ENCODE peak calls at places on chromosome 1, in five cellular contexts. One of them, this sample, is unnamed. For H3K9me3, the result is how much of the 10 kb centered on the place peaks cover.

GRCh38 chr1:94061513-94062443 is 59.2 kb downstream of the ABCA4 start:
- DNase-seq in astrocyte: peak
- DNase-seq in upper lobe of right lung: peak
- DNase-seq in pancreas: no peak
- DNase-seq in heart left ventricle: peak
- DNase-seq in this sample: peak

GRCh38 chr1:194184402-194184801 is 998.0 kb upstream of the B3GALT2 start:
- DNase-seq in astrocyte: no peak
- DNase-seq in upper lobe of right lung: no peak
- DNase-seq in pancreas: no peak
- DNase-seq in heart left ventricle: no peak
- DNase-seq in this sample: no peak

GRCh38 chr1:216830836-216831235 is 107.6 kb upstream of the ESRRG start:
- DNase-seq in astrocyte: no peak
- DNase-seq in upper lobe of right lung: no peak
- DNase-seq in pancreas: no peak
- DNase-seq in heart left ventricle: no peak
- DNase-seq in this sample: no peak

GRCh38 chr1:7703321-7704213 is 67.5 kb upstream of the VAMP3 start:
- DNase-seq in astrocyte: no peak
- DNase-seq in upper lobe of right lung: peak
- DNase-seq in pancreas: no peak
- DNase-seq in heart left ventricle: no peak
- DNase-seq in this sample: no peak

GRCh38 chr1:12174789-12175455 is 8.1 kb downstream of the TNFRSF1B start:
- DNase-seq in astrocyte: no peak
- DNase-seq in upper lobe of right lung: no peak
- DNase-seq in pancreas: no peak
- DNase-seq in heart left ventricle: peak
- DNase-seq in this sample: peak

GRCh38 chr1:235423214-235423652 is 56.0 kb downstream of the TBCE start:
- DNase-seq in astrocyte: no peak
- DNase-seq in upper lobe of right lung: no peak
- DNase-seq in pancreas: no peak
- DNase-seq in heart left ventricle: no peak
- DNase-seq in this sample: peak

GRCh38 chr1:167251482-167251881 is 30.8 kb downstream of the POU2F1 start:
- DNase-seq in astrocyte: no peak
- DNase-seq in upper lobe of right lung: no peak
- DNase-seq in pancreas: no peak
- DNase-seq in heart left ventricle: no peak
- DNase-seq in this sample: no peak

GRCh38 chr1:156709743-156710489 is 4.5 kb upstream of the CRABP2 start:
- DNase-seq in astrocyte: peak
- DNase-seq in upper lobe of right lung: no peak
- DNase-seq in pancreas: peak
- DNase-seq in heart left ventricle: peak
- DNase-seq in this sample: peak

GRCh38 chr1:29129916-29130315 is 6.2 kb upstream of the TMEM200B start:
- DNase-seq in astrocyte: no peak
- DNase-seq in upper lobe of right lung: no peak
- DNase-seq in pancreas: no peak
- DNase-seq in heart left ventricle: no peak
- DNase-seq in this sample: no peak

GRCh38 chr1:112337028-112337531 is 58.9 kb upstream of the CTTNBP2NL start:
- DNase-seq in astrocyte: no peak
- DNase-seq in upper lobe of right lung: no peak
- DNase-seq in pancreas: peak
- DNase-seq in heart left ventricle: peak
- DNase-seq in this sample: peak

GRCh38 chr1:26145041-26145959 is 13.6 kb upstream of the FAM110D start:
- DNase-seq in astrocyte: peak
- DNase-seq in upper lobe of right lung: peak
- DNase-seq in pancreas: no peak
- DNase-seq in heart left ventricle: peak
- DNase-seq in this sample: peak

GRCh38 chr1:50332941-50333594 is 90.2 kb downstream of the DMRTA2 start:
- DNase-seq in astrocyte: no peak
- DNase-seq in upper lobe of right lung: peak
- DNase-seq in pancreas: peak
- DNase-seq in heart left ventricle: peak
- DNase-seq in this sample: no peak

GRCh38 chr1:71589005-71589404 is 508.2 kb upstream of the ZRANB2 start:
- DNase-seq in astrocyte: no peak
- DNase-seq in upper lobe of right lung: no peak
- DNase-seq in pancreas: no peak
- DNase-seq in heart left ventricle: no peak
- DNase-seq in this sample: no peak

GRCh38 chr1:29156543-29157268 is 25.0 kb downstream of the SRSF4 start:
- DNase-seq in astrocyte: peak
- DNase-seq in upper lobe of right lung: no peak
- DNase-seq in pancreas: no peak
- DNase-seq in heart left ventricle: no peak
- DNase-seq in this sample: no peak

GRCh38 chr1:109477821-109478220 is 5.9 kb upstream of the ATXN7L2 start:
- DNase-seq in astrocyte: no peak
- DNase-seq in upper lobe of right lung: no peak
- DNase-seq in pancreas: no peak
- DNase-seq in heart left ventricle: no peak
- DNase-seq in this sample: no peak

GRCh38 chr1:167077128-167077867 is 12.9 kb downstream of the GPA33 start:
- DNase-seq in astrocyte: no peak
- DNase-seq in upper lobe of right lung: no peak
- DNase-seq in pancreas: no peak
- DNase-seq in heart left ventricle: no peak
- DNase-seq in this sample: no peak

GRCh38 chr1:49323925-49324540 is 547.3 kb upstream of the BEND5 start:
- DNase-seq in astrocyte: no peak
- DNase-seq in upper lobe of right lung: no peak
- DNase-seq in pancreas: no peak
- DNase-seq in heart left ventricle: no peak
- DNase-seq in this sample: no peak

GRCh38 chr1:167905182-167905581 is 8.8 kb downstream of the ADCY10 start:
- DNase-seq in astrocyte: peak
- DNase-seq in upper lobe of right lung: no peak
- DNase-seq in pancreas: no peak
- DNase-seq in heart left ventricle: no peak
- DNase-seq in this sample: peak

GRCh38 chr1:17635811-17636210 is 96.3 kb downstream of the ARHGEF10L start:
- DNase-seq in astrocyte: no peak
- DNase-seq in upper lobe of right lung: peak
- DNase-seq in pancreas: no peak
- DNase-seq in heart left ventricle: peak
- DNase-seq in this sample: no peak

DNA sequence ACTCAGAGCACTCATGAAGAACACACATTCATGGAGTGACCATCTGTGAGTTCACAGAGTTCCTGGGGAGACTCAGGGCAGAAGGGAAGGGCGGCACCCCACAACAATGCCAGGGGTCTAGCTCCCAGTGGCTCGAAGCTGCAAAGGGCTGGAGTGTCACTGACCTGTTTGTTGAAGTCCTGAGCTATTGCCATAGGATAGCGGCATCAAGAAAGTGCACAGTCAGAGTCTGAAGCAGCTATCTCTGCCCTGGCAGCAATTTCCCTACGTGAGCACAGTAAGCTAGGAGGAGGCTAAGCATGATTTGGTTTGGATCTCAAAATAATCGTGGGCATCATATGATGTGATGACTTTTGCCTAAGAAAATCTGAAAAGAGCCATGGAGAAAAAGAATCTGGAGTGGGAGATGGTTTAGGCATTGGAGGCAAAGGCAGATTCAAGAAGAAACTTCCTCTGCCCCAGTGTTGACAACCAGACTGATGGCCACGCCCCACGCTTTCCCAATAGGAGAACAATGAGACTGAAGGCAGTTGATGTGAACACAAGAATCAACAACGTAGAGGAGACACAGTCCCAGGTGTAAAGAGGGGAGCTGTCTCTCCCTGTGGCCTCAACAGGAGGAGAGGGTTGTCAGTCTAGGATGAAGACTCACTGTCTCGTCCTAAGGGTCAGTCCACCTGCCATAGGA is 100.0 kb upstream of the SLC25A33 start:
- DNase-seq in astrocyte: no peak
- DNase-seq in upper lobe of right lung: no peak
- DNase-seq in pancreas: no peak
- DNase-seq in heart left ventricle: no peak
- DNase-seq in this sample: no peak
- H3K27ac ChIP-seq in astrocyte: peak
- H3K27ac ChIP-seq in upper lobe of right lung: peak
- H3K27ac ChIP-seq in pancreas: peak
- H3K27ac ChIP-seq in heart left ventricle: peak
- H3K27ac ChIP-seq in this sample: no peak

GRCh38 chr1:2965676-2966075 is 55.6 kb upstream of the ACTRT2 start:
- DNase-seq in astrocyte: no peak
- DNase-seq in upper lobe of right lung: peak
- DNase-seq in pancreas: no peak
- DNase-seq in heart left ventricle: no peak
- DNase-seq in this sample: no peak
- H3K9me3 ChIP-seq in astrocyte: under half
- H3K9me3 ChIP-seq in upper lobe of right lung: under half
- H3K9me3 ChIP-seq in pancreas: under half
- H3K9me3 ChIP-seq in heart left ventricle: under half
- H3K9me3 ChIP-seq in this sample: under half

GRCh38 chr1:247448107-247448778 is 9.7 kb downstream of the OR2B11 start:
- DNase-seq in astrocyte: peak
- DNase-seq in upper lobe of right lung: peak
- DNase-seq in pancreas: no peak
- DNase-seq in heart left ventricle: peak
- DNase-seq in this sample: no peak
- H3K27ac ChIP-seq in astrocyte: no peak
- H3K27ac ChIP-seq in upper lobe of right lung: peak
- H3K27ac ChIP-seq in pancreas: no peak
- H3K27ac ChIP-seq in heart left ventricle: peak
- H3K27ac ChIP-seq in this sample: no peak

GRCh38 chr1:182478238-182478637 is 28.3 kb downstream of the RGSL1 start:
- DNase-seq in astrocyte: no peak
- DNase-seq in upper lobe of right lung: no peak
- DNase-seq in pancreas: no peak
- DNase-seq in heart left ventricle: no peak
- DNase-seq in this sample: no peak
- H3K9me3 ChIP-seq in astrocyte: under half
- H3K9me3 ChIP-seq in upper lobe of right lung: under half
- H3K9me3 ChIP-seq in pancreas: under half
- H3K9me3 ChIP-seq in heart left ventricle: under half
- H3K9me3 ChIP-seq in this sample: under half

DNA sequence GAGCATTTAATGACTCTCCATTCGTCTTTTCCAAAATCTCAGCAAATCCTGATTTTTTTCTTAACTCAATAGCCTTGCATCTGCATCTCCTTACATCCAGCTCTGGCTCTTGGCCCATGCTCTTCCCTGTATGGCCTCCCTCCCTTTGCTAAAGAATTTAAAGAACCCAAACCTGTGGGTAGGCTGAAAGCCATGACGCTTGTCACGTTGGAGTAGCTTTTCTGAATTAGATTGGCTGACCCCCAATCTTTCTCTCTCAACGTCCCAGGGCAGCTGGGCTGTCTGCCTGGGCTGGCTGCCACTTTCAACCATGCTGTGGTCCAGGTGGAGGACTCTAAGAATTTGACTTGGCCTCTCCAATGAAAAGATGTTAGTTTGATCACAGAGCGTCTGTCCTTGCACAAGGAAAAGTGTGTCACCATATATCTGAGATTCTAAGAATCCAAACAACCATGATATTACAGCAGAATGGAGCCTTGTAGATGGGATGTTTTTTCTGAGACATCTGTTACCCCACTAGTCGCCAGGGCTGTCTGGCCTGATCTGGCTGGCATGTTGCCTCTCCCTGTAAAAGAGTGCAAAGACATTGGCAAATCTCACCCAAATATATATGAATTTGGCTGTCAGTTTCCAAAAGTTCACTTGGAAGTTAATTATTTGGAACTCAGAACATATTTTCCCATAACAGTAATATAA is 6.5 kb upstream of the IGSF3 start:
- DNase-seq in astrocyte: peak
- DNase-seq in upper lobe of right lung: no peak
- DNase-seq in pancreas: no peak
- DNase-seq in heart left ventricle: no peak
- DNase-seq in this sample: no peak
- H3K27ac ChIP-seq in astrocyte: no peak
- H3K27ac ChIP-seq in upper lobe of right lung: no peak
- H3K27ac ChIP-seq in pancreas: no peak
- H3K27ac ChIP-seq in heart left ventricle: no peak
- H3K27ac ChIP-seq in this sample: no peak

DNA sequence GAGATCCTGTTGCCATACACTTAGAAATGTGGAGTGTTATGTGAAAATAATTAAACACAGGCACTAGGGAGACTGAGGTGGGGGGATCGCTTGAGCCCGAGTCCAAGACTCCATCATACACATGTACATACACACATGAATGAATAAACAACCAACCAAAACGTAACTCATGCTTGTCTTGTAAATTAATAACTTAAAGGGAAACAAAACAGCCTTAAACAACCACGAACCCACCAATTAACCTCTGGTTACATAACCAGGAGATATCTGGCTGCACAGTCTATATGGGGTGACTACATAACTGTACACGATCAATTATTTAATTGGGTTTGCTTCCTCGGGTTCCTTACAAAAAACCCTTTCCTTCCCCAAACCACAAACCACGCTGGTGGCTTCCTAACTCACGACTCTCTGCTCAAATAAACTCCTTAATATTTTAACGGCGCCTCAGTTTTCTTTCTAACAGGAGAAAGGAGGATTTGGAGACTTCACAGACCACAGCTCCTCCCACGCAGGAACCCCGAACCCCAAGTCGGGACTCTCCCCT is 770 bp downstream of the ZNF670 start:
- DNase-seq in astrocyte: no peak
- DNase-seq in upper lobe of right lung: no peak
- DNase-seq in pancreas: no peak
- DNase-seq in heart left ventricle: no peak
- DNase-seq in this sample: no peak
- H3K9me3 ChIP-seq in astrocyte: under half
- H3K9me3 ChIP-seq in upper lobe of right lung: under half
- H3K9me3 ChIP-seq in pancreas: under half
- H3K9me3 ChIP-seq in heart left ventricle: under half
- H3K9me3 ChIP-seq in this sample: under half

GRCh38 chr1:31065310-31066217 is at the start of gene PUM1:
- DNase-seq in astrocyte: peak
- DNase-seq in upper lobe of right lung: peak
- DNase-seq in pancreas: peak
- DNase-seq in heart left ventricle: peak
- DNase-seq in this sample: peak

GRCh38 chr1:31063636-31064035 is 1.9 kb downstream of the PUM1 start:
- DNase-seq in astrocyte: peak
- DNase-seq in upper lobe of right lung: no peak
- DNase-seq in pancreas: no peak
- DNase-seq in heart left ventricle: no peak
- DNase-seq in this sample: no peak

GRCh38 chr1:31064115-31064514 is 1.4 kb downstream of the PUM1 start:
- DNase-seq in astrocyte: no peak
- DNase-seq in upper lobe of right lung: no peak
- DNase-seq in pancreas: no peak
- DNase-seq in heart left ventricle: no peak
- DNase-seq in this sample: no peak

GRCh38 chr1:31064685-31065309 is 720 bp downstream of the PUM1 start:
- DNase-seq in astrocyte: peak
- DNase-seq in upper lobe of right lung: no peak
- DNase-seq in pancreas: no peak
- DNase-seq in heart left ventricle: no peak
- DNase-seq in this sample: peak

GRCh38 chr1:31062867-31063380 is 2.6 kb downstream of the PUM1 start:
- DNase-seq in astrocyte: no peak
- DNase-seq in upper lobe of right lung: no peak
- DNase-seq in pancreas: no peak
- DNase-seq in heart left ventricle: no peak
- DNase-seq in this sample: no peak
- H3K27ac ChIP-seq in astrocyte: no peak
- H3K27ac ChIP-seq in upper lobe of right lung: peak
- H3K27ac ChIP-seq in pancreas: no peak
- H3K27ac ChIP-seq in heart left ventricle: no peak
- H3K27ac ChIP-seq in this sample: no peak

GRCh38 chr1:180382326-180383115 is 119.9 kb downstream of the ACBD6 start:
- DNase-seq in astrocyte: peak
- DNase-seq in upper lobe of right lung: no peak
- DNase-seq in pancreas: no peak
- DNase-seq in heart left ventricle: no peak
- DNase-seq in this sample: no peak
- H3K9me3 ChIP-seq in astrocyte: under half
- H3K9me3 ChIP-seq in upper lobe of right lung: under half
- H3K9me3 ChIP-seq in pancreas: under half
- H3K9me3 ChIP-seq in heart left ventricle: half or more
- H3K9me3 ChIP-seq in this sample: under half

This sample was measured in SJCRH30.